ENCODE peak calls at places on chromosomes 7 and 10, in four cellular contexts. Y is HCT116, J is BE2C, U is fibroblast of pulmonary artery. D is an unnamed sample.

GRCh38 chr10:70283445-70284399 is at the start of gene NPFFR1:
- DNase-seq in Y (no peak), J (peak), U (no peak), D (peak)

GRCh38 chr10:123995461-123996131 is 97.8 kb downstream of the CHST15 start:
- DNase-seq in Y (peak), J (peak), U (peak), D (peak)

GRCh38 chr7:148347981-148348380 is 242.6 kb upstream of the C7orf33 start:
- DNase-seq in Y (no peak), J (no peak), U (no peak), D (no peak)

GRCh38 chr7:17696422-17696821 is 243.9 kb downstream of the SNX13 start:
- DNase-seq in Y (no peak), J (peak), U (peak), D (peak)

GRCh38 chr7:31160956-31161355 is 108.8 kb downstream of the ADCYAP1R1 start:
- DNase-seq in Y (no peak), J (no peak), U (no peak), D (no peak)

GRCh38 chr7:44322631-44323363 is 2.6 kb downstream of the CAMK2B start:
- DNase-seq in Y (no peak), J (no peak), U (no peak), D (no peak)

GRCh38 chr10:93548376-93549071 is 17.9 kb upstream of the FFAR4 start:
- DNase-seq in Y (no peak), J (no peak), U (peak), D (no peak)

GRCh38 chr7:13980474-13980873 is 9.0 kb downstream of the ETV1 start:
- DNase-seq in Y (no peak), J (no peak), U (no peak), D (no peak)

GRCh38 chr10:130188195-130189175 is 52.3 kb downstream of the GLRX3 start:
- DNase-seq in Y (no peak), J (no peak), U (no peak), D (no peak)

GRCh38 chr10:119305860-119306513 is 98.6 kb downstream of the GRK5 start:
- DNase-seq in Y (peak), J (peak), U (peak), D (no peak)

GRCh38 chr7:91609525-91609924 is 271.0 kb downstream of the MTERF1 start:
- DNase-seq in Y (no peak), J (no peak), U (no peak), D (no peak)

GRCh38 chr7:156434706-156435105 is 205.9 kb upstream of the RNF32 start:
- DNase-seq in Y (no peak), J (no peak), U (no peak), D (no peak)

GRCh38 chr10:83881647-83882046 is 257.7 kb upstream of the GHITM start:
- DNase-seq in Y (no peak), J (no peak), U (no peak), D (no peak)

GRCh38 chr7:142440219-142441073 is 182.6 kb upstream of the PRSS58 start:
- DNase-seq in Y (peak), J (no peak), U (peak), D (no peak)

GRCh38 chr10:132282667-132283603 is 24.8 kb downstream of the STK32C start:
- DNase-seq in Y (no peak), J (no peak), U (no peak), D (peak)

GRCh38 chr10:89279449-89279869 is 22.4 kb upstream of the IFIT2 start:
- DNase-seq in Y (no peak), J (no peak), U (peak), D (no peak)

GRCh38 chr7:47979145-47979831 is at the start of gene HUS1:
- DNase-seq in Y (peak), J (peak), U (peak), D (peak)

GRCh38 chr7:18212788-18213187 is 185.1 kb upstream of the PRPS1L1 start:
- DNase-seq in Y (no peak), J (peak), U (peak), D (no peak)

GRCh38 chr7:139827042-139827441 is 2.0 kb upstream of the TBXAS1 start:
- DNase-seq in Y (peak), J (no peak), U (no peak), D (no peak)

GRCh38 chr10:79298403-79299244 is 48.6 kb upstream of the PPIF start:
- DNase-seq in Y (peak), J (peak), U (peak), D (no peak)

GRCh38 chr10:86110156-86110786 is 256.3 kb downstream of the GRID1 start:
- DNase-seq in Y (no peak), J (no peak), U (no peak), D (no peak)

GRCh38 chr7:144468990-144469732 is 65.7 kb upstream of the NOBOX start:
- DNase-seq in Y (no peak), J (no peak), U (peak), D (no peak)

GRCh38 chr7:43844257-43844656 is 25.1 kb downstream of the MRPS24 start:
- DNase-seq in Y (no peak), J (no peak), U (no peak), D (no peak)

GRCh38 chr10:29998142-29998808 is 61.1 kb downstream of the JCAD start:
- DNase-seq in Y (peak), J (peak), U (peak), D (peak)

GRCh38 chr10:2917926-2918325 is 149.4 kb upstream of the PFKP start:
- DNase-seq in Y (no peak), J (no peak), U (no peak), D (no peak)

GRCh38 chr7:76060842-76061241 is 12.9 kb downstream of the MDH2 start:
- DNase-seq in Y (no peak), J (no peak), U (no peak), D (no peak)

GRCh38 chr7:9200666-9201065 is 767.3 kb downstream of the NXPH1 start:
- DNase-seq in Y (no peak), J (no peak), U (no peak), D (peak)

GRCh38 chr10:88395677-88396076 is 187.4 kb downstream of the RNLS start:
- DNase-seq in Y (no peak), J (no peak), U (peak), D (no peak)

GRCh38 chr7:45700556-45700955 is 126.4 kb downstream of the ADCY1 start:
- DNase-seq in Y (no peak), J (no peak), U (no peak), D (no peak)

GRCh38 chr10:81179805-81180452 is 642.2 kb downstream of the SH2D4B start:
- DNase-seq in Y (no peak), J (peak), U (no peak), D (no peak)

GRCh38 chr7:79050592-79050991 is 402.9 kb downstream of the MAGI2 start:
- DNase-seq in Y (no peak), J (no peak), U (peak), D (no peak)

GRCh38 chr10:27153855-27154198 is 357 bp downstream of the YME1L1 start:
- DNase-seq in Y (no peak), J (no peak), U (no peak), D (no peak)

GRCh38 chr7:2719007-2719406 is 31.0 kb downstream of the AMZ1 start:
- DNase-seq in Y (no peak), J (peak), U (no peak), D (peak)

GRCh38 chr7:636396-636795 is 90.1 kb upstream of the DNAAF5 start:
- DNase-seq in Y (peak), J (no peak), U (peak), D (peak)

GRCh38 chr7:154438571-154438970 is 386.4 kb downstream of the DPP6 start:
- DNase-seq in Y (no peak), J (no peak), U (no peak), D (no peak)

GRCh38 chr10:126092806-126093205 is 196.4 kb downstream of the FANK1 start:
- DNase-seq in Y (no peak), J (no peak), U (peak), D (no peak)

GRCh38 chr10:30353851-30354250 is 4.8 kb upstream of the MTPAP start:
- DNase-seq in Y (no peak), J (no peak), U (peak), D (no peak)

GRCh38 chr7:36116347-36117200 is 36.5 kb upstream of the EEPD1 start:
- DNase-seq in Y (peak), J (no peak), U (no peak), D (no peak)

GRCh38 chr7:22949944-22950343 is 64.0 kb downstream of the HYCC1 start:
- DNase-seq in Y (no peak), J (no peak), U (peak), D (no peak)

GRCh38 chr7:8022628-8023027 is 54.0 kb downstream of the GLCCI1 start:
- DNase-seq in Y (no peak), J (no peak), U (no peak), D (no peak)
- TF ChIP-seq CTCF in Y (no peak), J (no peak), U (no peak), D (no peak)

GRCh38 chr7:6160191-6160623 is 112.2 kb downstream of the CYTH3 start:
- DNase-seq in Y (no peak), J (peak), U (peak), D (peak)
- TF ChIP-seq CTCF in Y (peak), J (peak), U (peak), D (peak)

GRCh38 chr7:64875258-64875657 is 27.8 kb upstream of the ZNF273 start:
- DNase-seq in Y (no peak), J (no peak), U (no peak), D (no peak)
- TF ChIP-seq CTCF in Y (no peak), J (no peak), U (no peak), D (no peak)

GRCh38 chr10:61463035-61463909 is 10.1 kb upstream of the TMEM26 start:
- DNase-seq in Y (no peak), J (no peak), U (peak), D (no peak)

GRCh38 chr10:61465807-61466425 is 12.7 kb upstream of the TMEM26 start:
- DNase-seq in Y (no peak), J (no peak), U (peak), D (no peak)

GRCh38 chr10:61464461-61465215 is 11.5 kb upstream of the TMEM26 start:
- DNase-seq in Y (no peak), J (no peak), U (peak), D (no peak)

GRCh38 chr10:61460835-61461234 is 7.7 kb upstream of the TMEM26 start:
- DNase-seq in Y (no peak), J (no peak), U (no peak), D (no peak)

GRCh38 chr10:61465216-61465496 is 12.0 kb upstream of the TMEM26 start:
- DNase-seq in Y (no peak), J (no peak), U (no peak), D (no peak)
- TF ChIP-seq CTCF in Y (no peak), J (no peak), U (peak), D (no peak)

DNA sequence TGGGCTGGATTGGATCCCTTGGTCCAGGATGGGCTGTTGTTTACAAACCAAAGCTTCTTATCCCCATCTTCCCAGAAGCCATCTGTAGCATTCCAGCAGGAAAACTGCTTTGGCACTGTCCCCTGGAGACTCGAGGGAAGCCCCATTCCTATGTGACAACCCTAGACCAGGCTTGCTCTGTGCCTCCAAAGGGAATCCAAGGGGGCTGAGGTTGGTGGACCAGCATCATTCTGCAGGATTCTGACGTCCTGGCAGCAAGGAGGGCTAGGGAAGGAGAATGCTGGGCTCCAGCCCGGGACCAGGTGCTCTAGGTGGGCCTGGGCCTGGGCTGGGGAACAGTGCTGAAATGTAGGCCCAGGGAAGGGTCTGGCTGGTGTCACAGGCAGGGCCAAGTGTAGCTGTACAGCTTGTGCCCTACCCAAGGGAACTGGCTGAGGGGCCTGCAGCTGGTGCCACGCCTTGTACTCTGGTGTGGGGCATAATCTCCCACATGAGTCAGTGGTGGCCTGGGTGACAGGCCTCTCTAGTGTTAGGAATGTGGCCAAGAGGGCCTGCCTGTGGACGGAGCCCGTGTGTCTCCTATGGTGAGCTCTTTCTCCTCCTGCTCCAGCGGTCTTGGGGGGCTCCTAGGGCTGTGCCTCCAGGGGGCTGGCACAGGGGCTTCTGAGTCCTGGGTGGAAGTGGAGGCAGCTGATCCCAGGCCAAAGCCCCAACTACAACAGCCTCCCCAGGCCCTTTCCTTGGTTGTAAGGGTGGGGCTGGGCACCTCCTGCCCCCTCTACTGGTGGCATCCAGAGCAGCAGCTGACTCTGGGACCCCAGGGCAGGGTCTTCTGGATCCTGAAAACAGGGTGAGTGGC is 25.2 kb downstream of the TRIM8 start:
- DNase-seq in Y (peak), J (peak), U (no peak), D (no peak)
- TF ChIP-seq CTCF in Y (peak), J (peak), U (no peak), D (no peak)

GRCh38 chr10:12252882-12253546 is 57.0 kb downstream of the CDC123 start:
- DNase-seq in Y (no peak), J (peak), U (no peak), D (peak)
- TF ChIP-seq CTCF in Y (peak), J (peak), U (peak), D (peak)

GRCh38 chr7:108109216-108109908 is 20.8 kb downstream of the LAMB4 start:
- DNase-seq in Y (peak), J (peak), U (peak), D (no peak)
- TF ChIP-seq CTCF in Y (peak), J (peak), U (peak), D (no peak)

D was measured in glutamatergic neuron.